ENCODE peak calls at places on chromosomes 7 and 10, in four cellular contexts. C, M, P and V are unnamed samples.

GRCh38 chr10:61000769-61001730 is 57.1 kb upstream of the RHOBTB1 start:
- DNase-seq in C (peak), M (no peak), P (peak), V (no peak)

GRCh38 chr7:63067897-63068585 is 930.6 kb upstream of the ZNF722 start:
- DNase-seq in P (no peak), C (no peak), M (no peak), V (no peak)

GRCh38 chr10:63206997-63207952 is 74.1 kb downstream of the NRBF2 start:
- DNase-seq in C (peak), P (peak), M (no peak), V (no peak)

GRCh38 chr10:49398986-49399385 is 3.1 kb upstream of the DRGX start:
- DNase-seq in P (no peak), C (no peak), M (no peak), V (no peak)

GRCh38 chr7:140519007-140519399 is 39.7 kb upstream of the MKRN1 start:
- DNase-seq in P (no peak), C (no peak), M (no peak), V (no peak)

GRCh38 chr7:68267486-68267885 is 1270.9 kb downstream of the TYW1 start:
- DNase-seq in M (no peak), C (no peak), P (no peak), V (no peak)

GRCh38 chr7:7772385-7772784 is 54.0 kb upstream of the RPA3 start:
- DNase-seq in P (peak), M (no peak), C (no peak), V (no peak)

GRCh38 chr7:8455426-8455825 is 22.0 kb downstream of the NXPH1 start:
- DNase-seq in C (no peak), M (no peak), P (no peak), V (no peak)

GRCh38 chr10:54203426-54203825 is 597.6 kb downstream of the PCDH15 start:
- DNase-seq in M (no peak), C (no peak), P (no peak), V (no peak)

GRCh38 chr10:96395931-96396877 is 37.4 kb upstream of the OPALIN start:
- DNase-seq in P (peak), C (no peak), M (peak), V (peak)

GRCh38 chr7:154375956-154376355 is 323.8 kb downstream of the DPP6 start:
- DNase-seq in P (no peak), C (no peak), M (no peak), V (no peak)

GRCh38 chr10:133307776-133308430 is 769 bp downstream of the TUBGCP2 start:
- DNase-seq in M (peak), P (peak), C (peak), V (peak)